ENCODE peak calls at places on chromosome 3, in four cellular contexts. G is AG09309, T is left ventricle myocardium inferior, J is T-helper 9 cell. S is an unnamed sample.

GRCh38 chr3:72746412-72747411 is 101.5 kb downstream of the SHQ1 start:
- DNase-seq in G (no peak), T (no peak), J (no peak), S (no peak)

GRCh38 chr3:5187920-5188418 is 462 bp downstream of the EDEM1 start:
- DNase-seq in G (no peak), T (peak; percentile 33), J (peak; percentile 38), S (no peak)

GRCh38 chr3:189099031-189099471 is 72.7 kb upstream of the TPRG1 start:
- DNase-seq in G (no peak), T (peak; percentile 87), J (no peak), S (no peak)

GRCh38 chr3:187781001-187781400 is 35.7 kb upstream of the BCL6 start:
- DNase-seq in G (no peak), T (no peak), J (no peak), S (no peak)

GRCh38 chr3:150737874-150738679 is 24.9 kb downstream of the SIAH2 start:
- DNase-seq in G (no peak), T (no peak), J (no peak), S (no peak)

GRCh38 chr3:131690800-131691199 is 188.0 kb upstream of the MRPL3 start:
- DNase-seq in G (no peak), T (no peak), J (no peak), S (no peak)

GRCh38 chr3:117618462-117618861 is 908.9 kb downstream of the TUSC7 start:
- DNase-seq in G (no peak), T (no peak), J (no peak), S (no peak)

GRCh38 chr3:120057029-120057428 is 37.2 kb downstream of the GSK3B start:
- DNase-seq in G (no peak), T (no peak), J (no peak), S (no peak)

GRCh38 chr3:71591106-71591505 is 7.6 kb upstream of the FOXP1 start:
- DNase-seq in G (no peak), T (no peak), J (no peak), S (no peak)

GRCh38 chr3:19046440-19046839 is 101.9 kb upstream of the KCNH8 start:
- DNase-seq in G (no peak), T (no peak), J (no peak), S (no peak)

GRCh38 chr3:24401090-24401810 is 93.4 kb downstream of the THRB start:
- DNase-seq in G (no peak), T (no peak), J (no peak), S (no peak)

GRCh38 chr3:165658027-165658426 is 179.2 kb downstream of the BCHE start:
- DNase-seq in G (no peak), T (no peak), J (no peak), S (no peak)

GRCh38 chr3:93994056-93994455 is 14.1 kb downstream of the ARL13B start:
- DNase-seq in G (no peak), T (no peak), J (no peak), S (no peak)

GRCh38 chr3:56322862-56323261 is 145.4 kb downstream of the ERC2 start:
- DNase-seq in G (no peak), T (no peak), J (no peak), S (no peak)

GRCh38 chr3:120855665-120856437 is 52.2 kb upstream of the STXBP5L start:
- DNase-seq in G (peak; percentile 68), T (peak; percentile 19), J (no peak), S (no peak)

GRCh38 chr3:120569224-120569915 is 26.8 kb upstream of the NDUFB4 start:
- DNase-seq in G (no peak), T (no peak), J (no peak), S (no peak)

GRCh38 chr3:178777718-178778411 is 241.6 kb downstream of the KCNMB2 start:
- DNase-seq in G (peak; percentile 14), T (no peak), J (no peak), S (no peak)

GRCh38 chr3:191328383-191328962 is 721 bp upstream of the CCDC50 start:
- DNase-seq in G (no peak), T (no peak), J (no peak), S (no peak)

GRCh38 chr3:156472150-156472549 is 82.8 kb downstream of the SSR3 start:
- DNase-seq in G (no peak), T (no peak), J (no peak), S (no peak)

S was measured in GM18507.